ENCODE peak calls at places on chromosome 10, in seven cellular contexts. K, S, Q, E, Y, A and N are unnamed samples.

GRCh38 chr10:133202778-133203651 is 27.0 kb upstream of the UTF1 start:
- DNase-seq in K (no peak), S (no peak), Q (no peak), E (no peak), Y (no peak), A (no peak), N (no peak)

GRCh38 chr10:89213191-89213808 is 6.2 kb upstream of the CH25H start:
- DNase-seq in K (peak), S (no peak), Q (peak), E (no peak), Y (no peak), A (no peak), N (peak)

GRCh38 chr10:131426530-131426898 is 115.0 kb upstream of the TCERG1L start:
- DNase-seq in K (no peak), S (no peak), Q (no peak), E (no peak), Y (no peak), A (no peak), N (no peak)

GRCh38 chr10:9535744-9536143 is 1481.3 kb downstream of the GATA3 start:
- DNase-seq in K (no peak), S (no peak), Q (no peak), E (no peak), Y (no peak), A (no peak), N (no peak)

GRCh38 chr10:95225136-95225535 is 31.1 kb downstream of the ACSM6 start:
- DNase-seq in K (no peak), S (no peak), Q (no peak), E (no peak), Y (no peak), A (no peak), N (no peak)

GRCh38 chr10:102024799-102025198 is 31.2 kb downstream of the ARMH3 start:
- DNase-seq in K (no peak), S (no peak), Q (no peak), E (no peak), Y (no peak), A (no peak), N (no peak)

GRCh38 chr10:77603529-77603927 is 34.1 kb downstream of the KCNMA1 start:
- DNase-seq in K (peak), S (no peak), Q (no peak), E (no peak), Y (no peak), A (no peak), N (no peak)

GRCh38 chr10:48821111-48821510 is 118.5 kb downstream of the LRRC18 start:
- DNase-seq in K (peak), S (no peak), Q (no peak), E (no peak), Y (no peak), A (no peak), N (no peak)

GRCh38 chr10:74391786-74392185 is 240.8 kb downstream of the ADK start:
- DNase-seq in K (no peak), S (no peak), Q (no peak), E (no peak), Y (no peak), A (no peak), N (no peak)

GRCh38 chr10:13987472-13987871 is 343.3 kb downstream of the FRMD4A start:
- DNase-seq in K (no peak), S (no peak), Q (no peak), E (no peak), Y (no peak), A (no peak), N (no peak)

GRCh38 chr10:14486777-14487510 is 156.2 kb upstream of the FRMD4A start:
- DNase-seq in K (peak), S (no peak), Q (no peak), E (no peak), Y (peak), A (peak), N (no peak)

GRCh38 chr10:6769704-6770417 is 189.8 kb upstream of the PRKCQ start:
- DNase-seq in K (no peak), S (no peak), Q (no peak), E (no peak), Y (no peak), A (no peak), N (no peak)

GRCh38 chr10:65194131-65194530 is 1672.9 kb downstream of the REEP3 start:
- DNase-seq in K (no peak), S (no peak), Q (no peak), E (no peak), Y (peak), A (no peak), N (no peak)

GRCh38 chr10:101489355-101489754 is 98.7 kb downstream of the POLL start:
- DNase-seq in K (peak), S (no peak), Q (no peak), E (no peak), Y (no peak), A (peak), N (no peak)

GRCh38 chr10:45395554-45395953 is 21.5 kb downstream of the ALOX5 start:
- DNase-seq in K (no peak), S (no peak), Q (no peak), E (no peak), Y (no peak), A (no peak), N (no peak)

GRCh38 chr10:110399163-110400094 is 94.7 kb upstream of the SMNDC1 start:
- DNase-seq in K (no peak), S (no peak), Q (no peak), E (no peak), Y (peak), A (no peak), N (no peak)

GRCh38 chr10:102322914-102323313 is 72.6 kb upstream of the NFKB2 start:
- DNase-seq in K (no peak), S (peak), Q (peak), E (peak), Y (no peak), A (no peak), N (no peak)

GRCh38 chr10:11874568-11875182 is 51.5 kb downstream of the PROSER2 start:
- DNase-seq in K (peak), S (no peak), Q (peak), E (peak), Y (peak), A (no peak), N (peak)

GRCh38 chr10:27822286-27822685 is 76.7 kb upstream of the MKX start:
- DNase-seq in K (no peak), S (no peak), Q (no peak), E (no peak), Y (no peak), A (no peak), N (no peak)

GRCh38 chr10:83253272-83253671 is 886.0 kb upstream of the GHITM start:
- DNase-seq in K (no peak), S (no peak), Q (no peak), E (no peak), Y (no peak), A (no peak), N (no peak)

GRCh38 chr10:71767420-71768035 is 5.8 kb downstream of the VSIR start:
- DNase-seq in K (peak), S (no peak), Q (no peak), E (no peak), Y (peak), A (no peak), N (no peak)

GRCh38 chr10:88852327-88852726 is 683 bp upstream of the ANKRD22 start:
- DNase-seq in K (no peak), S (no peak), Q (no peak), E (no peak), Y (no peak), A (no peak), N (no peak)

GRCh38 chr10:33376976-33377657 is 42.6 kb upstream of the NRP1 start:
- DNase-seq in K (no peak), S (no peak), Q (no peak), E (no peak), Y (no peak), A (no peak), N (no peak)

GRCh38 chr10:125121003-125121402 is 39.4 kb downstream of the CTBP2 start:
- DNase-seq in K (peak), S (no peak), Q (no peak), E (peak), Y (no peak), A (no peak), N (no peak)

GRCh38 chr10:114276066-114276465 is 37.0 kb downstream of the VWA2 start:
- DNase-seq in K (no peak), S (no peak), Q (no peak), E (peak), Y (no peak), A (no peak), N (no peak)

GRCh38 chr10:82874671-82875070 is 999.7 kb downstream of the NRG3 start:
- DNase-seq in K (no peak), S (no peak), Q (no peak), E (no peak), Y (no peak), A (no peak), N (no peak)